ENCODE peak calls at places on chromosomes 13 and 19, in four cellular contexts. M, F, S and B are unnamed samples.

GRCh38 chr13:112103971-112104872 is 37.3 kb downstream of the SOX1 start:
- DNase-seq in M (no peak), F (no peak), S (no peak), B (no peak)

GRCh38 chr19:8449830-8450229 is 5.1 kb downstream of the HNRNPM start:
- DNase-seq in M (no peak), F (no peak), S (peak; percentile 30), B (no peak)

GRCh38 chr13:84744203-84744602 is 861.9 kb upstream of the SLITRK1 start:
- DNase-seq in M (no peak), F (no peak), S (no peak), B (no peak)

GRCh38 chr19:42512130-42512636 is 16.1 kb downstream of the CEACAM1 start:
- DNase-seq in M (no peak), F (no peak), S (no peak), B (no peak)

GRCh38 chr19:16001481-16002312 is 52.9 kb downstream of the OR10H4 start:
- DNase-seq in M (no peak), F (no peak), S (peak; percentile 35), B (no peak)

GRCh38 chr19:52635786-52636570 is 2.2 kb downstream of the ZNF83 start:
- DNase-seq in M (no peak), F (no peak), S (no peak), B (no peak)

GRCh38 chr13:56561327-56561726 is 579.4 kb upstream of the PRR20A start:
- DNase-seq in M (no peak), F (no peak), S (peak; percentile 33), B (no peak)

GRCh38 chr19:49339364-49340068 is 4.3 kb downstream of the CD37 start:
- DNase-seq in M (peak; percentile 87), F (peak; percentile 88), S (peak; percentile 82), B (peak; percentile 96)

GRCh38 chr13:113297370-113297871 is 382 bp downstream of the LAMP1 start:
- DNase-seq in M (no peak), F (peak; percentile 73), S (peak; percentile 26), B (peak; percentile 79)

GRCh38 chr13:79485014-79485441 is 4.1 kb downstream of the NDFIP2 start:
- DNase-seq in M (no peak), F (no peak), S (peak; percentile 96), B (no peak)

GRCh38 chr19:37329686-37330085 is 41.2 kb upstream of the ZNF527 start:
- DNase-seq in M (peak; percentile 32), F (no peak), S (no peak), B (no peak)

GRCh38 chr13:22127277-22128143 is 456.6 kb downstream of the FGF9 start:
- DNase-seq in M (no peak), F (no peak), S (no peak), B (no peak)

GRCh38 chr19:35005256-35005977 is 5.3 kb downstream of the GRAMD1A start:
- DNase-seq in M (no peak), F (no peak), S (no peak), B (no peak)

GRCh38 chr13:85631801-85632200 is 167.4 kb downstream of the SLITRK6 start:
- DNase-seq in M (no peak), F (no peak), S (no peak), B (no peak)

GRCh38 chr19:2289714-2290435 is 7.9 kb upstream of the PEAK3 start:
- DNase-seq in M (no peak), F (peak; percentile 74), S (no peak), B (no peak)